ENCODE peak calls at places on chromosomes 12 and 14, in five cellular contexts. P is body of pancreas, H is natural killer cell, W is astrocyte of the spinal cord, K is right atrium auricular region. Q is an unnamed sample.

GRCh38 chr14:60643443-60644402 is 5.6 kb downstream of the SIX1 start:
- DNase-seq in P (no peak), H (no peak), W (no peak), K (no peak), Q (no peak)

GRCh38 chr12:89924191-89924590 is 215.6 kb upstream of the ATP2B1 start:
- DNase-seq in P (no peak), H (no peak), W (no peak), K (no peak), Q (no peak)

GRCh38 chr14:100776681-100777365 is 49.1 kb upstream of the MEG3 start:
- DNase-seq in P (no peak), H (no peak), W (no peak), K (no peak), Q (no peak)

GRCh38 chr14:60758875-60759274 is 24.3 kb downstream of the MNAT1 start:
- DNase-seq in P (no peak), H (no peak), W (no peak), K (no peak), Q (no peak)

GRCh38 chr12:7130791-7131501 is 775 bp downstream of the CLSTN3 start:
- DNase-seq in P (peak), H (peak), W (peak), K (no peak), Q (peak)

GRCh38 chr12:3216726-3217682 is 139.8 kb downstream of the TSPAN9 start:
- DNase-seq in P (no peak), H (no peak), W (peak), K (peak), Q (no peak)

GRCh38 chr14:20583142-20583541 is 4.7 kb downstream of the RNASE11 start:
- DNase-seq in P (no peak), H (no peak), W (no peak), K (no peak), Q (no peak)

GRCh38 chr12:49332891-49333371 is 4.1 kb downstream of the C1QL4 start:
- DNase-seq in P (no peak), H (no peak), W (no peak), K (no peak), Q (no peak)

GRCh38 chr12:115172521-115172920 is 488.5 kb upstream of the TBX3 start:
- DNase-seq in P (no peak), H (no peak), W (peak), K (no peak), Q (no peak)

GRCh38 chr14:102883028-102883953 is 39.2 kb upstream of the AMN start:
- DNase-seq in P (no peak), H (no peak), W (no peak), K (no peak), Q (no peak)

GRCh38 chr12:50192908-50193307 is 25.7 kb upstream of the CERS5 start:
- DNase-seq in P (no peak), H (no peak), W (peak), K (no peak), Q (no peak)

GRCh38 chr12:23618718-23619117 is 330.8 kb downstream of the SOX5 start:
- DNase-seq in P (no peak), H (no peak), W (no peak), K (no peak), Q (no peak)

GRCh38 chr12:19198272-19198671 is 68.7 kb downstream of the PLEKHA5 start:
- DNase-seq in P (no peak), H (no peak), W (peak), K (no peak), Q (no peak)

GRCh38 chr12:89856431-89856830 is 147.8 kb upstream of the ATP2B1 start:
- DNase-seq in P (no peak), H (no peak), W (peak), K (no peak), Q (no peak)

GRCh38 chr12:46915861-46916260 is 90.1 kb upstream of the SLC38A4 start:
- DNase-seq in P (no peak), H (no peak), W (no peak), K (no peak), Q (no peak)

GRCh38 chr12:81263072-81263471 is 185.2 kb downstream of the ACSS3 start:
- DNase-seq in P (no peak), H (no peak), W (no peak), K (no peak), Q (no peak)

GRCh38 chr12:107079172-107080011 is 14.0 kb downstream of the CRY1 start:
- DNase-seq in P (no peak), H (no peak), W (peak), K (no peak), Q (no peak)

GRCh38 chr12:81627336-81628189 is 131.6 kb downstream of the PPFIA2 start:
- DNase-seq in P (no peak), H (no peak), W (peak), K (no peak), Q (no peak)

GRCh38 chr14:33880330-33880729 is 70.5 kb downstream of the EGLN3 start:
- DNase-seq in P (no peak), H (no peak), W (no peak), K (no peak), Q (no peak)

GRCh38 chr14:46250113-46250703 is 401.4 kb downstream of the RPL10L start:
- DNase-seq in P (no peak), H (no peak), W (peak), K (no peak), Q (no peak)

GRCh38 chr14:74913986-74914573 is 9.0 kb downstream of the RPS6KL1 start:
- DNase-seq in P (peak), H (no peak), W (peak), K (peak), Q (no peak)

GRCh38 chr12:62267490-62267889 is 7.3 kb downstream of the USP15 start:
- DNase-seq in P (no peak), H (no peak), W (no peak), K (no peak), Q (no peak)

GRCh38 chr12:41850046-41850445 is 294.6 kb downstream of the GXYLT1 start:
- DNase-seq in P (no peak), H (no peak), W (no peak), K (no peak), Q (no peak)

GRCh38 chr14:67527756-67528155 is 5.3 kb upstream of the PLEKHH1 start:
- DNase-seq in P (no peak), H (no peak), W (no peak), K (no peak), Q (no peak)

GRCh38 chr14:72763892-72764291 is 130.0 kb downstream of the DPF3 start:
- DNase-seq in P (no peak), H (no peak), W (no peak), K (no peak), Q (no peak)

GRCh38 chr14:69002069-69002468 is 23.0 kb upstream of the ACTN1 start:
- DNase-seq in P (peak), H (no peak), W (no peak), K (no peak), Q (no peak)

GRCh38 chr12:15842106-15842505 is 40.1 kb upstream of the STRAP start:
- DNase-seq in P (no peak), H (no peak), W (peak), K (no peak), Q (no peak)

GRCh38 chr14:99451234-99451633 is 29.4 kb downstream of the SETD3 start:
- DNase-seq in P (no peak), H (no peak), W (no peak), K (no peak), Q (no peak)

GRCh38 chr14:95242870-95243269 is 76.8 kb downstream of the CLMN start:
- DNase-seq in P (no peak), H (no peak), W (no peak), K (no peak), Q (no peak)

GRCh38 chr12:8887285-8887715 is 27.0 kb upstream of the PHC1 start:
- DNase-seq in P (no peak), H (no peak), W (no peak), K (no peak), Q (no peak)

GRCh38 chr14:102795060-102795925 is 18.0 kb downstream of the TRAF3 start:
- DNase-seq in P (peak), H (no peak), W (peak), K (peak), Q (no peak)

GRCh38 chr14:105711058-105711620 is 184.8 kb downstream of the TMEM121 start:
- DNase-seq in P (no peak), H (no peak), W (no peak), K (no peak), Q (no peak)

GRCh38 chr12:6773662-6774351 is 1.5 kb downstream of the LAG3 start:
- DNase-seq in P (no peak), H (no peak), W (no peak), K (no peak), Q (no peak)

GRCh38 chr14:77151245-77151644 is 9.7 kb upstream of the ZDHHC22 start:
- DNase-seq in P (no peak), H (no peak), W (no peak), K (no peak), Q (no peak)

GRCh38 chr12:94644622-94645021 is 5.7 kb downstream of the TMCC3 start:
- DNase-seq in P (no peak), H (no peak), W (peak), K (no peak), Q (no peak)

GRCh38 chr12:107549786-107550480 is 135.7 kb upstream of the PWP1 start:
- DNase-seq in P (no peak), H (no peak), W (no peak), K (no peak), Q (no peak)

GRCh38 chr12:5718073-5718472 is 227.0 kb downstream of the ANO2 start:
- DNase-seq in P (no peak), H (no peak), W (no peak), K (no peak), Q (no peak)

GRCh38 chr14:36066636-36067035 is 109.9 kb downstream of the PTCSC3 start:
- DNase-seq in P (no peak), H (no peak), W (no peak), K (no peak), Q (no peak)

DNA sequence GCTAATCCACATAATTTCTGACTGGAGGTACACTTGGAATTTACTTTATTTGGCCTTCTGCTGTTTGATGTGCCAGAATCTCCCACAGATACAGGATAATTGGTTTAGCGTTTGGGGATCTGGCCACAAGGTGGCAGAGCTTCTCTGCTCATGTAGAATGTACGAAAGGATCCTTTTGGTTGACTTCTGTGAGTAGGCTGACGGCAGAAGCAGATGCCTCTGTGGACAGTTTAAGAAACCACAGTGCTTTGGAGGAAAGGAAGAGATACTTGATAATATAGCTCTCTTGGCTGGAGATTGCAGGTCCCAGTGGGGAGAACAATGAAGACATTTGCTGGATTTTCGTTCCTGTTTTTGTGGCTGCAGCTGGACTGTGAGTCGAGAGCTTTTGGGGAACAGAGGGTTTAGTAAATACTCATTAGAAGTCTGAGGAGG is 75.3 kb upstream of the OR4E1 start:
- DNase-seq in P (peak), H (no peak), W (peak), K (no peak), Q (no peak)
- TF ChIP-seq CTCF in P (peak), H (peak), W (peak), K (peak), Q (no peak)

GRCh38 chr12:105378821-105379400 is 48.4 kb downstream of the C12orf75 start:
- DNase-seq in P (no peak), H (no peak), W (no peak), K (no peak), Q (no peak)
- TF ChIP-seq CTCF in P (no peak), H (no peak), W (peak), K (no peak), Q (no peak)

GRCh38 chr14:64801800-64802199 is 77.9 kb downstream of the SPTB start:
- DNase-seq in P (peak), H (no peak), W (peak), K (no peak), Q (no peak)
- TF ChIP-seq CTCF in P (no peak), H (no peak), W (peak), K (no peak), Q (no peak)

DNA sequence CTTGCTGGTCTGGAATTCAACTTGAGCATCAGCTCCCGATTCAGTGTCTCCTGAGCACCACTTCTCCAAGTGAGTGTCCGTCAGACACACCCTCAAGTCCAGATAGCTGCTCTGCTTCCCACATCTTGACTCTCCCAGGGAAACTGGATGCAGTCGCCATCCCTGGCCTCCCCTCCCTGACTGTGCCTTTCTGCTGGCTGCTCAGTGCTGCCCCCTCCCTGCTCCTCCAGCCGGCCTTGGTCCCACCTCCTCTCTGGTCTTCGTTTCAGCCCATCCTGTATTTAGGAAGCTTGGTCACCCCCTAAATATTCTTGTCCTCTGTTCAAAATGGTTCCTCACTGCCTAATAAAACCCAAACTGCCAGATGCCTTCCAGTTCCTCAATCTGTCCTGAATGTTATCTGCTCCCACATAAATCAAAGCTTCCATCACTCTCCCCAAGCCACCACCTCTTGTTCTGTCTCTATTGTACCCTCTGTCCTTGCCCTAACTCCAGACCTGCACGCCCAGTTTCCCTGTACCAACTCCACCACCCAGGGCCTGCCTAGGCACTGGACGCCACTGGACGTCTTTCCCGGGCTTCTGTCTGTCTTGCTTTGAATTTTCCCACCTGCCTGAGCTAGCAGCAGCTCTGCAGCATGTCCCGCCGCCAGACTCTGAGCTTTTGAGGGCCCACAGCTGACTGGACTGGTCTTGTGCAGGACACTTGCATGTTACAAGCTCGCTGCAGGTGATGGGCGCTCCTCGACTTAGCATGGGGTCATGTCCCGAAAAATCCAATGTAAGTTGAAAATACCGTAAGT is 33.8 kb downstream of the CCDC92 start:
- DNase-seq in P (no peak), H (no peak), W (no peak), K (no peak), Q (no peak)
- TF ChIP-seq CTCF in P (no peak), H (peak), W (peak), K (no peak), Q (no peak)

DNA sequence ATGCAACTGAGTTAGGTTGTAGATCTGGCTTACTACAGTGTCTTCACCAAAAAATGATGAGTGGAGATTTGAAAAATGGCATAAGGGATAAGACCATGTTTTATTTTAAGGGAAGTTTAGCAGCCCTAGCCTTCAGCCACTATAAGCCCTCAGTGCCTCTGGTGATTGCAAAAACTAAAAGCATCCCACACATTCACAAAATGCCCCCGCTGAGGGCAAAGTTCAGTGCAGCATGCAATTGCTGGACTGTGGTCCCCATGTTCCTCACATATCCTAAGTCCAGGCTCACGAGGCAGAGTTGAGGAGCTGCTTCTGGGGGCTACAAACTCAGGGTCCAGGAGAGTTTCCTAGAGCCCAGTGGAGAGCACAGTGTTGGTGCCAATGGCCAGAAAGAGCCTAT is 29.6 kb upstream of the NCOR2 start:
- DNase-seq in P (no peak), H (no peak), W (no peak), K (no peak), Q (no peak)
- TF ChIP-seq CTCF in P (no peak), H (no peak), W (no peak), K (no peak), Q (no peak)

GRCh38 chr12:104456417-104456949 is at the start of gene CHST11:
- DNase-seq in P (peak), H (peak), W (peak), K (peak), Q (peak)
- TF ChIP-seq CTCF in P (peak), H (no peak), W (peak), K (no peak), Q (no peak)

GRCh38 chr14:31420319-31421081 is at the start of gene HEATR5A:
- DNase-seq in P (peak), H (peak), W (peak), K (peak), Q (peak)
- TF ChIP-seq CTCF in P (peak), H (no peak), W (peak), K (peak), Q (no peak)

GRCh38 chr14:21771671-21772070 is 98.1 kb upstream of the OR4E1 start:
- DNase-seq in P (peak), H (no peak), W (no peak), K (no peak), Q (no peak)

GRCh38 chr14:21768875-21769257 is 95.2 kb upstream of the OR4E1 start:
- DNase-seq in P (no peak), H (no peak), W (no peak), K (no peak), Q (no peak)

GRCh38 chr14:21768116-21768874 is 94.7 kb upstream of the OR4E1 start:
- DNase-seq in P (no peak), H (no peak), W (peak), K (no peak), Q (no peak)
- TF ChIP-seq CTCF in P (peak), H (peak), W (peak), K (no peak), Q (no peak)